ENCODE peak calls at places on chromosomes 7 and 10, in four cellular contexts. One of them, this sample, is unnamed.

GRCh38 chr10:124323145-124323725 is 95.5 kb downstream of the OAT start:
- DNase-seq in Caki2: no peak
- DNase-seq in activated CD4-positive, alpha-beta T cell treated with anti-CD3 and anti-CD28 coated beads, Interleukin-2, amount 50 U/mL, for 24 hours: no peak
- DNase-seq in NCI-H2081: no peak
- DNase-seq in this sample: no peak

GRCh38 chr10:70672993-70673928 is 955 bp downstream of the ADAMTS14 start:
- DNase-seq in Caki2: no peak
- DNase-seq in activated CD4-positive, alpha-beta T cell treated with anti-CD3 and anti-CD28 coated beads, Interleukin-2, amount 50 U/mL, for 24 hours: no peak
- DNase-seq in NCI-H2081: no peak
- DNase-seq in this sample: no peak

GRCh38 chr7:137287651-137288258 is 55.8 kb downstream of the PTN start:
- DNase-seq in Caki2: no peak
- DNase-seq in activated CD4-positive, alpha-beta T cell treated with anti-CD3 and anti-CD28 coated beads, Interleukin-2, amount 50 U/mL, for 24 hours: no peak
- DNase-seq in NCI-H2081: no peak
- DNase-seq in this sample: no peak

GRCh38 chr10:86931872-86932271 is 25.5 kb downstream of the MMRN2 start:
- DNase-seq in Caki2: no peak
- DNase-seq in activated CD4-positive, alpha-beta T cell treated with anti-CD3 and anti-CD28 coated beads, Interleukin-2, amount 50 U/mL, for 24 hours: no peak
- DNase-seq in NCI-H2081: no peak
- DNase-seq in this sample: no peak

GRCh38 chr10:79324032-79324695 is 23.1 kb upstream of the PPIF start:
- DNase-seq in Caki2: no peak
- DNase-seq in activated CD4-positive, alpha-beta T cell treated with anti-CD3 and anti-CD28 coated beads, Interleukin-2, amount 50 U/mL, for 24 hours: no peak
- DNase-seq in NCI-H2081: no peak
- DNase-seq in this sample: no peak

GRCh38 chr7:148182264-148182663 is 408.3 kb upstream of the C7orf33 start:
- DNase-seq in Caki2: no peak
- DNase-seq in activated CD4-positive, alpha-beta T cell treated with anti-CD3 and anti-CD28 coated beads, Interleukin-2, amount 50 U/mL, for 24 hours: no peak
- DNase-seq in NCI-H2081: no peak
- DNase-seq in this sample: no peak

GRCh38 chr7:158101821-158102450 is 485.7 kb downstream of the PTPRN2 start:
- DNase-seq in Caki2: no peak
- DNase-seq in activated CD4-positive, alpha-beta T cell treated with anti-CD3 and anti-CD28 coated beads, Interleukin-2, amount 50 U/mL, for 24 hours: no peak
- DNase-seq in NCI-H2081: no peak
- DNase-seq in this sample: no peak

GRCh38 chr7:4655311-4655710 is 26.8 kb upstream of the FOXK1 start:
- DNase-seq in Caki2: no peak
- DNase-seq in activated CD4-positive, alpha-beta T cell treated with anti-CD3 and anti-CD28 coated beads, Interleukin-2, amount 50 U/mL, for 24 hours: no peak
- DNase-seq in NCI-H2081: no peak
- DNase-seq in this sample: no peak

GRCh38 chr10:102948786-102949185 is 30.7 kb downstream of the CNNM2 start:
- DNase-seq in Caki2: no peak
- DNase-seq in activated CD4-positive, alpha-beta T cell treated with anti-CD3 and anti-CD28 coated beads, Interleukin-2, amount 50 U/mL, for 24 hours: no peak
- DNase-seq in NCI-H2081: no peak
- DNase-seq in this sample: no peak

GRCh38 chr10:122279725-122280141 is 8.6 kb downstream of the BTBD16 start:
- DNase-seq in Caki2: no peak
- DNase-seq in activated CD4-positive, alpha-beta T cell treated with anti-CD3 and anti-CD28 coated beads, Interleukin-2, amount 50 U/mL, for 24 hours: no peak
- DNase-seq in NCI-H2081: peak
- DNase-seq in this sample: peak

GRCh38 chr7:46146454-46147255 is 225.6 kb upstream of the IGFBP3 start:
- DNase-seq in Caki2: no peak
- DNase-seq in activated CD4-positive, alpha-beta T cell treated with anti-CD3 and anti-CD28 coated beads, Interleukin-2, amount 50 U/mL, for 24 hours: no peak
- DNase-seq in NCI-H2081: no peak
- DNase-seq in this sample: no peak

GRCh38 chr10:104260775-104261115 is 6.1 kb downstream of the GSTO1 start:
- DNase-seq in Caki2: no peak
- DNase-seq in activated CD4-positive, alpha-beta T cell treated with anti-CD3 and anti-CD28 coated beads, Interleukin-2, amount 50 U/mL, for 24 hours: no peak
- DNase-seq in NCI-H2081: no peak
- DNase-seq in this sample: no peak

GRCh38 chr10:72260588-72261322 is 13.0 kb upstream of the DDIT4 start:
- DNase-seq in Caki2: peak
- DNase-seq in activated CD4-positive, alpha-beta T cell treated with anti-CD3 and anti-CD28 coated beads, Interleukin-2, amount 50 U/mL, for 24 hours: peak
- DNase-seq in NCI-H2081: no peak
- DNase-seq in this sample: peak

GRCh38 chr7:5703572-5704533 is 77.6 kb downstream of the RNF216 start:
- DNase-seq in Caki2: no peak
- DNase-seq in activated CD4-positive, alpha-beta T cell treated with anti-CD3 and anti-CD28 coated beads, Interleukin-2, amount 50 U/mL, for 24 hours: no peak
- DNase-seq in NCI-H2081: no peak
- DNase-seq in this sample: no peak

GRCh38 chr7:128164061-128164954 is 76.8 kb upstream of the LEP start:
- DNase-seq in Caki2: peak
- DNase-seq in activated CD4-positive, alpha-beta T cell treated with anti-CD3 and anti-CD28 coated beads, Interleukin-2, amount 50 U/mL, for 24 hours: no peak
- DNase-seq in NCI-H2081: no peak
- DNase-seq in this sample: no peak

GRCh38 chr7:148999166-148999565 is 29.1 kb downstream of the PDIA4 start:
- DNase-seq in Caki2: no peak
- DNase-seq in activated CD4-positive, alpha-beta T cell treated with anti-CD3 and anti-CD28 coated beads, Interleukin-2, amount 50 U/mL, for 24 hours: no peak
- DNase-seq in NCI-H2081: no peak
- DNase-seq in this sample: no peak

GRCh38 chr7:1291040-1291689 is 58.5 kb downstream of the UNCX start:
- DNase-seq in Caki2: no peak
- DNase-seq in activated CD4-positive, alpha-beta T cell treated with anti-CD3 and anti-CD28 coated beads, Interleukin-2, amount 50 U/mL, for 24 hours: no peak
- DNase-seq in NCI-H2081: no peak
- DNase-seq in this sample: no peak

GRCh38 chr7:141390339-141390738 is 160.9 kb upstream of the AGK start:
- DNase-seq in Caki2: no peak
- DNase-seq in activated CD4-positive, alpha-beta T cell treated with anti-CD3 and anti-CD28 coated beads, Interleukin-2, amount 50 U/mL, for 24 hours: no peak
- DNase-seq in NCI-H2081: no peak
- DNase-seq in this sample: no peak

GRCh38 chr7:28953628-28954027 is 4.5 kb downstream of the TRIL start:
- DNase-seq in Caki2: no peak
- DNase-seq in activated CD4-positive, alpha-beta T cell treated with anti-CD3 and anti-CD28 coated beads, Interleukin-2, amount 50 U/mL, for 24 hours: no peak
- DNase-seq in NCI-H2081: peak
- DNase-seq in this sample: peak

GRCh38 chr7:133115596-133115995 is 33.7 kb upstream of the CHCHD3 start:
- DNase-seq in Caki2: no peak
- DNase-seq in activated CD4-positive, alpha-beta T cell treated with anti-CD3 and anti-CD28 coated beads, Interleukin-2, amount 50 U/mL, for 24 hours: no peak
- DNase-seq in NCI-H2081: no peak
- DNase-seq in this sample: no peak

GRCh38 chr10:21572578-21572977 is 38.5 kb downstream of the MLLT10 start:
- DNase-seq in Caki2: no peak
- DNase-seq in activated CD4-positive, alpha-beta T cell treated with anti-CD3 and anti-CD28 coated beads, Interleukin-2, amount 50 U/mL, for 24 hours: no peak
- DNase-seq in NCI-H2081: no peak
- DNase-seq in this sample: no peak

GRCh38 chr10:33571616-33572015 is 237.1 kb upstream of the NRP1 start:
- DNase-seq in Caki2: peak
- DNase-seq in activated CD4-positive, alpha-beta T cell treated with anti-CD3 and anti-CD28 coated beads, Interleukin-2, amount 50 U/mL, for 24 hours: no peak
- DNase-seq in NCI-H2081: no peak
- DNase-seq in this sample: no peak

GRCh38 chr10:61970182-61971015 is 68.9 kb downstream of the ARID5B start:
- DNase-seq in Caki2: no peak
- DNase-seq in activated CD4-positive, alpha-beta T cell treated with anti-CD3 and anti-CD28 coated beads, Interleukin-2, amount 50 U/mL, for 24 hours: no peak
- DNase-seq in NCI-H2081: peak
- DNase-seq in this sample: no peak

GRCh38 chr7:26681819-26682418 is 182.5 kb downstream of the SKAP2 start:
- DNase-seq in Caki2: no peak
- DNase-seq in activated CD4-positive, alpha-beta T cell treated with anti-CD3 and anti-CD28 coated beads, Interleukin-2, amount 50 U/mL, for 24 hours: no peak
- DNase-seq in NCI-H2081: peak
- DNase-seq in this sample: no peak

GRCh38 chr7:148501707-148502139 is 88.8 kb upstream of the C7orf33 start:
- DNase-seq in Caki2: no peak
- DNase-seq in activated CD4-positive, alpha-beta T cell treated with anti-CD3 and anti-CD28 coated beads, Interleukin-2, amount 50 U/mL, for 24 hours: no peak
- DNase-seq in NCI-H2081: no peak
- DNase-seq in this sample: no peak

GRCh38 chr7:139914306-139914747 is 85.3 kb downstream of the TBXAS1 start:
- DNase-seq in Caki2: peak
- DNase-seq in activated CD4-positive, alpha-beta T cell treated with anti-CD3 and anti-CD28 coated beads, Interleukin-2, amount 50 U/mL, for 24 hours: no peak
- DNase-seq in NCI-H2081: no peak
- DNase-seq in this sample: no peak